ENCODE peak calls at places on chromosomes 16 and 17, in ten cellular contexts. D is tibial nerve; C is AG08395; A is activated CD4-positive, alpha-beta T cell treated with anti-CD3 and anti-CD28 coated beads, Interleukin-2, amount 10 ng/mL, durations not matched to agents 24 days and 14 days; L is HCEC 1CT; P is fibroblast of the conjunctiva; R is A549; K is activated naive CD4-positive, alpha-beta T cell; U is activated naive CD8-positive, alpha-beta T cell treated with anti-CD3 and anti-CD28 coated beads for 36 hours; G is GM04503. Q is an unnamed sample.

GRCh38 chr17:18318771-18319450 is 3.8 kb downstream of the SMCR8 start:
- DNase-seq in K (no peak), C (no peak), A (no peak), U (no peak), L (no peak), P (no peak), G (no peak), R (no peak), D (no peak), Q (no peak)

GRCh38 chr17:4710693-4711634 is 532 bp downstream of the ARRB2 start:
- DNase-seq in L (no peak), R (no peak), P (no peak), A (peak; percentile 89), D (no peak), U (peak; percentile 52), K (no peak), G (no peak), C (peak; percentile 30), Q (no peak)

GRCh38 chr16:54286330-54287017 is at the start of gene IRX3:
- DNase-seq in P (peak; percentile 88), L (no peak), C (peak; percentile 96), R (peak; percentile 87), D (no peak), U (no peak), G (peak; percentile 75), A (peak; percentile 73), K (no peak), Q (peak; percentile 93)

GRCh38 chr17:65604070-65604469 is 42.6 kb upstream of the AXIN2 start:
- DNase-seq in U (no peak), D (no peak), P (no peak), G (no peak), L (no peak), C (no peak), K (no peak), R (no peak), A (no peak), Q (no peak)

GRCh38 chr17:81076097-81076754 is 41.3 kb downstream of the BAIAP2 start:
- DNase-seq in K (no peak), P (no peak), R (no peak), A (no peak), D (no peak), L (no peak), G (no peak), C (no peak), U (no peak), Q (no peak)

GRCh38 chr17:35467824-35468223 is 19.3 kb upstream of the SLFN13 start:
- DNase-seq in D (no peak), P (no peak), G (no peak), K (no peak), R (no peak), C (no peak), A (peak; percentile 82), U (no peak), L (no peak), Q (no peak)

GRCh38 chr16:65099607-65100006 is 22.3 kb downstream of the CDH11 start:
- DNase-seq in C (no peak), A (no peak), L (no peak), R (no peak), K (no peak), P (no peak), U (no peak), D (no peak), G (no peak), Q (no peak)

GRCh38 chr17:56812971-56813388 is 20.7 kb downstream of the C17orf67 start:
- DNase-seq in D (no peak), P (no peak), K (no peak), R (no peak), G (no peak), L (no peak), A (no peak), U (no peak), C (no peak), Q (peak; percentile 79)

GRCh38 chr16:30956601-30957455 is 726 bp upstream of the SETD1A start:
- DNase-seq in K (peak; percentile 73), U (peak; percentile 91), R (peak; percentile 91), G (no peak), L (peak; percentile 82), A (peak; percentile 96), D (peak; percentile 66), P (peak; percentile 61), C (peak; percentile 87), Q (peak; percentile 79)

GRCh38 chr16:72992142-72992601 is 55.8 kb downstream of the ZFHX3 start:
- DNase-seq in P (no peak), G (no peak), C (no peak), D (no peak), A (no peak), L (no peak), K (no peak), R (no peak), U (no peak), Q (no peak)

GRCh38 chr17:40107266-40107980 is 7.0 kb upstream of the NR1D1 start:
- DNase-seq in L (peak; percentile 8), K (no peak), G (no peak), A (no peak), R (no peak), U (no peak), C (no peak), P (no peak), D (no peak), Q (no peak)

GRCh38 chr17:70484050-70484449 is 314.7 kb downstream of the KCNJ2 start:
- DNase-seq in A (no peak), R (no peak), U (no peak), G (no peak), K (no peak), C (no peak), L (no peak), P (no peak), D (no peak), Q (no peak)

GRCh38 chr16:30139895-30140481 is 17.0 kb upstream of the MAPK3 start:
- DNase-seq in U (no peak), A (no peak), D (no peak), G (no peak), K (no peak), P (no peak), R (no peak), L (no peak), C (no peak), Q (peak; percentile 22)

GRCh38 chr17:50059256-50059655 is 3.3 kb downstream of the ITGA3 start:
- DNase-seq in R (no peak), U (no peak), A (no peak), K (no peak), P (no peak), G (no peak), C (no peak), D (no peak), L (no peak), Q (no peak)

GRCh38 chr17:691423-691822 is 23.2 kb downstream of the VPS53 start:
- DNase-seq in G (peak; percentile 65), D (no peak), K (no peak), L (peak; percentile 84), P (no peak), C (peak; percentile 57), U (no peak), A (no peak), R (peak; percentile 32), Q (no peak)

GRCh38 chr17:40286473-40286872 is 1.2 kb upstream of the CDC6 start:
- DNase-seq in L (no peak), K (no peak), A (no peak), C (no peak), D (no peak), U (no peak), R (no peak), P (no peak), G (no peak), Q (no peak)

GRCh38 chr16:30967795-30968194 is 10.2 kb downstream of the SETD1A start:
- DNase-seq in G (no peak), L (no peak), D (no peak), R (no peak), P (no peak), A (no peak), U (no peak), K (no peak), C (no peak), Q (no peak)

GRCh38 chr16:58628845-58629680 is 563 bp downstream of the CNOT1 start:
- DNase-seq in D (peak; percentile 23), G (no peak), K (peak; percentile 34), P (no peak), R (peak; percentile 34), C (peak; percentile 43), L (peak; percentile 56), A (peak; percentile 88), U (peak; percentile 56), Q (peak; percentile 75)

GRCh38 chr16:70520612-70521297 is 2.6 kb downstream of the COG4 start:
- DNase-seq in U (peak; percentile 6), L (peak; percentile 80), A (peak; percentile 67), P (no peak), R (no peak), D (no peak), G (peak; percentile 45), C (peak; percentile 42), K (no peak), Q (no peak)

GRCh38 chr17:9350083-9350482 is 225.5 kb downstream of the STX8 start:
- DNase-seq in P (peak; percentile 90), C (peak; percentile 94), K (no peak), U (no peak), A (no peak), R (peak; percentile 38), D (no peak), L (peak; percentile 99), G (peak; percentile 89), Q (no peak)